ENCODE peak calls at places on chromosomes 2 and 18, in nine cellular contexts. A, V, M, G, F, D, O, E and B are unnamed samples.

GRCh38 chr2:37877457-37878315 is 47.4 kb upstream of the RMDN2 start:
- DNase-seq in A (peak), O (peak), E (no peak), F (no peak), G (no peak), D (no peak), M (peak), V (peak), B (peak)

GRCh38 chr2:140128909-140129308 is 1348.7 kb upstream of the NXPH2 start:
- DNase-seq in G (no peak), E (no peak), D (no peak), V (no peak), O (no peak), A (no peak), M (no peak), F (no peak), B (no peak)

GRCh38 chr2:164984428-164984827 is 29.1 kb upstream of the SLC38A11 start:
- DNase-seq in E (no peak), V (peak), F (no peak), O (no peak), A (peak), G (no peak), M (no peak), D (no peak), B (no peak)

GRCh38 chr2:197113221-197113831 is 186.8 kb upstream of the PGAP1 start:
- DNase-seq in A (peak), G (no peak), D (no peak), O (no peak), F (no peak), M (no peak), E (no peak), V (peak), B (no peak)

GRCh38 chr2:188477564-188478086 is 186.0 kb downstream of the GULP1 start:
- DNase-seq in V (no peak), G (no peak), M (no peak), E (no peak), A (no peak), D (no peak), F (no peak), O (no peak), B (no peak)

GRCh38 chr2:88590998-88591613 is 36.2 kb downstream of the EIF2AK3 start:
- DNase-seq in V (peak), A (peak), M (peak), E (peak), D (no peak), G (peak), F (no peak), O (peak), B (peak)

GRCh38 chr18:22847867-22848451 is 85.2 kb upstream of the RBBP8 start:
- DNase-seq in A (no peak), M (no peak), E (no peak), D (no peak), F (no peak), G (no peak), V (no peak), O (no peak), B (no peak)

GRCh38 chr2:158366342-158366741 is 90.2 kb downstream of the CCDC148 start:
- DNase-seq in V (no peak), M (no peak), E (no peak), O (no peak), A (no peak), F (no peak), G (no peak), D (no peak), B (no peak)

GRCh38 chr2:102181376-102181775 is 5.4 kb upstream of the IL1RL2 start:
- DNase-seq in A (no peak), D (no peak), V (no peak), G (no peak), O (no peak), F (no peak), M (no peak), E (no peak), B (no peak)

GRCh38 chr2:107712857-107713256 is 113.8 kb upstream of the RGPD4 start:
- DNase-seq in D (no peak), G (no peak), F (no peak), V (peak), E (no peak), O (no peak), A (no peak), M (peak), B (no peak)

GRCh38 chr18:57882465-57882864 is 79.3 kb upstream of the ATP8B1 start:
- DNase-seq in M (no peak), D (no peak), A (no peak), V (no peak), G (no peak), O (no peak), E (no peak), F (no peak), B (no peak)

GRCh38 chr18:10252952-10253680 is 201.3 kb upstream of the APCDD1 start:
- DNase-seq in F (no peak), E (no peak), V (no peak), M (no peak), G (no peak), D (no peak), O (no peak), A (no peak), B (no peak)

GRCh38 chr2:70703900-70704549 is 64.0 kb downstream of the ADD2 start:
- DNase-seq in A (no peak), G (no peak), F (no peak), D (peak), O (no peak), M (no peak), V (peak), E (no peak), B (peak)